ENCODE peak calls at places on chromosomes 1 and 21, in four cellular contexts. G is CD4-positive, alpha-beta T cell; H is right atrium auricular region; X is IMR-90. Q is an unnamed sample.

GRCh38 chr1:67880056-67880601 is 46.9 kb upstream of the GNG12 start:
- DNase-seq in G (no peak), X (peak), H (no peak), Q (no peak)

GRCh38 chr1:145871994-145872411 is 13.1 kb upstream of the PIAS3 start:
- DNase-seq in G (peak), H (no peak), X (peak), Q (no peak)

GRCh38 chr1:8910914-8911313 is 32.4 kb upstream of the ENO1 start:
- DNase-seq in X (peak), H (no peak), G (no peak), Q (no peak)

GRCh38 chr21:35025206-35026152 is 23.6 kb downstream of the RUNX1 start:
- DNase-seq in H (no peak), X (no peak), G (no peak), Q (no peak)

GRCh38 chr21:45126085-45126687 is 51.8 kb downstream of the ADARB1 start:
- DNase-seq in H (no peak), X (no peak), G (no peak), Q (no peak)

GRCh38 chr21:44956356-44957046 is 16.7 kb downstream of the SLX9 start:
- DNase-seq in X (no peak), G (no peak), H (no peak), Q (no peak)

GRCh38 chr1:15808955-15809354 is 1.5 kb upstream of the UQCRHL start:
- DNase-seq in H (no peak), G (no peak), X (no peak), Q (no peak)

GRCh38 chr1:159987186-159987585 is 33.1 kb upstream of the SLAMF9 start:
- DNase-seq in H (no peak), X (no peak), G (no peak), Q (no peak)

GRCh38 chr21:41169701-41170100 is 1.7 kb downstream of the BACE2 start:
- DNase-seq in H (no peak), X (no peak), G (no peak), Q (no peak)

GRCh38 chr1:192530254-192530653 is 45.3 kb upstream of the RGS1 start:
- DNase-seq in G (no peak), X (peak), H (no peak), Q (no peak)

GRCh38 chr1:151540021-151540981 is at the start of gene TUFT1:
- DNase-seq in G (peak), X (peak), H (peak), Q (peak)

GRCh38 chr1:5911157-5911556 is 81.1 kb downstream of the NPHP4 start:
- DNase-seq in X (no peak), H (no peak), G (no peak), Q (no peak)

GRCh38 chr21:36902793-36903192 is 63.7 kb downstream of the HLCS start:
- DNase-seq in H (peak), X (peak), G (no peak), Q (no peak)

GRCh38 chr1:100643430-100644196 is 75.9 kb upstream of the VCAM1 start:
- DNase-seq in G (no peak), H (no peak), X (peak), Q (no peak)

GRCh38 chr1:41714613-41715389 is 203.9 kb downstream of the HIVEP3 start:
- DNase-seq in H (no peak), X (no peak), G (no peak), Q (no peak)

GRCh38 chr1:19582318-19582717 is 61.8 kb upstream of the NBL1 start:
- DNase-seq in H (no peak), G (peak), X (no peak), Q (no peak)

GRCh38 chr1:171142081-171142450 is 43.0 kb upstream of the FMO2 start:
- DNase-seq in G (no peak), H (peak), X (peak), Q (peak)

GRCh38 chr1:77866296-77866695 is 22.1 kb upstream of the NEXN start:
- DNase-seq in G (no peak), H (no peak), X (no peak), Q (no peak)

GRCh38 chr1:218524526-218524925 is 179.4 kb downstream of the TGFB2 start:
- DNase-seq in G (no peak), X (peak), H (no peak), Q (no peak)

GRCh38 chr1:159141584-159142518 is 29.6 kb upstream of the CADM3 start:
- DNase-seq in H (no peak), X (peak), G (no peak), Q (no peak)

GRCh38 chr1:45340816-45341215 is 576 bp upstream of the MUTYH start:
- DNase-seq in X (no peak), G (no peak), H (no peak), Q (no peak)

GRCh38 chr1:238991730-238992490 is 394.5 kb upstream of the CHRM3 start:
- DNase-seq in X (no peak), G (no peak), H (no peak), Q (no peak)

GRCh38 chr1:88640060-88640459 is 44.0 kb upstream of the PKN2 start:
- DNase-seq in X (no peak), G (no peak), H (no peak), Q (no peak)

GRCh38 chr1:199226163-199226562 is 587.3 kb downstream of the PTPRC start:
- DNase-seq in X (peak), H (no peak), G (no peak), Q (no peak)

GRCh38 chr1:44707959-44708831 is 22.8 kb downstream of the RNU5D-1 start:
- DNase-seq in H (no peak), X (peak), G (no peak), Q (no peak)

GRCh38 chr1:98794196-98794886 is 132.8 kb downstream of the SNX7 start:
- DNase-seq in H (no peak), G (peak), X (peak), Q (peak)

GRCh38 chr21:46055863-46056281 is 42.0 kb upstream of the COL6A2 start:
- DNase-seq in X (peak), H (peak), G (no peak), Q (no peak)

GRCh38 chr1:43856188-43856587 is 77.4 kb upstream of the ARTN start:
- DNase-seq in X (no peak), G (no peak), H (no peak), Q (no peak)

GRCh38 chr1:92961896-92962752 is 862 bp upstream of the DIPK1A start:
- DNase-seq in H (no peak), X (peak), G (peak), Q (no peak)

GRCh38 chr1:70140894-70141293 is 64.5 kb downstream of the LRRC40 start:
- DNase-seq in X (peak), H (no peak), G (no peak), Q (no peak)

GRCh38 chr21:42310411-42311001 is 4.7 kb downstream of the TFF3 start:
- DNase-seq in G (no peak), H (no peak), X (no peak), Q (no peak)

GRCh38 chr1:159199901-159200300 is 4.8 kb upstream of the ACKR1 start:
- DNase-seq in X (no peak), G (no peak), H (no peak), Q (no peak)

DNA sequence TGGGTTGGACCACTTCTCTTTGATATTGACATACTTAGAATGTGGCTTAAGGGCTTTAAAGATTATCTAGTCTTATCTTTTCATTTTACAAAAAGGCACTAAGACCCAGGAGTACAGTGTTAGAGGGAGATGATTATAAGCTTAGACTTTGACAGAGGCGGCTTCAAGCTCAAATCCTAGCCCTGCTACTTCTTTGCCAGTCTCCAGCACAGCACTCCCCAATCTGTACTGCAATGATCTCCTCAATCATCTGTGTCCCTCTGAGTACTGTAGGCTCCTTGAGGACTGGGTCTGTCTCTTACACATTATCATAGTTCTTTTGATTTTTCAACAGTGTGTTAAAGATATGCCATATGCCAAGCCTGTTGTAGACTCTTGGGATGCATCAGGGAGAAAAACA is 103.7 kb upstream of the TSPAN2 start:
- DNase-seq in X (no peak), H (no peak), G (no peak), Q (no peak)
- H3K27ac ChIP-seq in X (no peak), H (no peak), G (no peak), Q (no peak)

GRCh38 chr1:27527857-27528700 is 38.1 kb upstream of the WASF2 start:
- DNase-seq in X (no peak), G (peak), H (no peak), Q (no peak)
- TF ChIP-seq CTCF in X (no peak), G (no peak), H (no peak), Q (no peak)

DNA sequence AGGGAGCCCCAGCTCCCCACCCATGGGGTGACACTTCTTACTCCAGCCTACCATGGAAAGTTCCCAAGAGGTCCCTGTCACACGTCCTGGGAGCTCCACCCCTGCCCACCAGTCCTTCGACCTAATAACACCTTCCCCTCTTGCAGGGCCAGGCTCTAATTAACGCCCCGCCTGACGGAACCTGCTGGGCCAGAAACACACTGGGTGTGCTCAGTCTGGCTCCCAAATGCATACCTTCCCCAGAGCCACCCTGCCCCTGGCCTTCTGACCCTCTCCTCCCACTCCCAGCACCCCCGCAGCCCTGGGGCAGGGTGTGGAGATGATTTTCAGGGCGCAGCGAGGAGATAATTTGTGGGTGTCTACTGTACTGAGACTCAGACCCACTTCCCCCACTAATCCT is 20.6 kb downstream of the PGLYRP3 start:
- DNase-seq in X (no peak), G (no peak), H (peak), Q (no peak)
- H3K27ac ChIP-seq in X (no peak), G (no peak), H (no peak), Q (no peak)

GRCh38 chr1:165281207-165281901 is 75.2 kb downstream of the LMX1A start:
- DNase-seq in H (no peak), G (no peak), X (no peak), Q (no peak)
- TF ChIP-seq CTCF in H (no peak), G (no peak), X (no peak), Q (no peak)

DNA sequence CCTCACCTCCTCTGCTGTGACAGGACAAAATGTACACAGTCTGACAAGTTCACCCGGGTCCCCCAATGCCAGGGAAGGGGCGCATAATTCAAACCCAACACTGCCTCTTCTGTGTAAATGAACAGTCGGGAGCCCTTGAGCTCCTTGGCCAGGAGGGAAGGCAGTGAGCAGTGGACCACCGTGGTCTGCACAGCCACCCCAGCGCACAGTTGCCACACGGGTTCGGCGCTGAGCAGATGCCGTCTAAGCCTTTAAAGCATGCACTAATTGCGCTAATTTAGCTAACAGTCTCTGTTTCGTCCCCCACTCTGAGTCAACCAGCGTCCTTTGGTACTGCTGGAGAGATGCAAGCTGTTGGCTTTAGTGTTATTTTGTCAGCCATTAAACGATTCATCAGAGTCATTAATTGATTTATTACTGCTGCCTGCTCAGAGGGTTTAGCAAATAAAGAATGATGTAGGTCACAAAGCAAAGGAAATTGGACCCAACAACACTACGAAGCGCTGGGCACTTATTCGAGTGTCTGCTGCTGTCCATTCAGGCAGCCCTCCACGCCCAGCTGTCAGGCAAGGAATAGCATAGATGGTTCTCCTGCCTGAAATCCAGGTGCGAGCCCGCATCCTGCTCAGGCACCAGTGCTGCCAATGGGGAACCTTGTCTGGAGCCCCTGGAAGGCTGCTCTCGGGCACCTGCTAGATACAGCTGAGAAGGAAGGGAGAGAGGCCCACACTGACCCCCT is 91.5 kb downstream of the MRPL37 start:
- DNase-seq in H (no peak), G (no peak), X (no peak), Q (no peak)
- H3K27ac ChIP-seq in H (peak), G (no peak), X (no peak), Q (no peak)

GRCh38 chr1:208737922-208738321 is 493.7 kb upstream of the PLXNA2 start:
- DNase-seq in G (no peak), H (no peak), X (no peak), Q (no peak)
- TF ChIP-seq CTCF in G (no peak), H (no peak), X (no peak), Q (no peak)

GRCh38 chr1:169794530-169795416 is at the start of gene METTL18:
- DNase-seq in G (peak), X (peak), H (peak), Q (peak)
- H3K27ac ChIP-seq in G (peak), X (peak), H (peak), Q (peak)

DNA sequence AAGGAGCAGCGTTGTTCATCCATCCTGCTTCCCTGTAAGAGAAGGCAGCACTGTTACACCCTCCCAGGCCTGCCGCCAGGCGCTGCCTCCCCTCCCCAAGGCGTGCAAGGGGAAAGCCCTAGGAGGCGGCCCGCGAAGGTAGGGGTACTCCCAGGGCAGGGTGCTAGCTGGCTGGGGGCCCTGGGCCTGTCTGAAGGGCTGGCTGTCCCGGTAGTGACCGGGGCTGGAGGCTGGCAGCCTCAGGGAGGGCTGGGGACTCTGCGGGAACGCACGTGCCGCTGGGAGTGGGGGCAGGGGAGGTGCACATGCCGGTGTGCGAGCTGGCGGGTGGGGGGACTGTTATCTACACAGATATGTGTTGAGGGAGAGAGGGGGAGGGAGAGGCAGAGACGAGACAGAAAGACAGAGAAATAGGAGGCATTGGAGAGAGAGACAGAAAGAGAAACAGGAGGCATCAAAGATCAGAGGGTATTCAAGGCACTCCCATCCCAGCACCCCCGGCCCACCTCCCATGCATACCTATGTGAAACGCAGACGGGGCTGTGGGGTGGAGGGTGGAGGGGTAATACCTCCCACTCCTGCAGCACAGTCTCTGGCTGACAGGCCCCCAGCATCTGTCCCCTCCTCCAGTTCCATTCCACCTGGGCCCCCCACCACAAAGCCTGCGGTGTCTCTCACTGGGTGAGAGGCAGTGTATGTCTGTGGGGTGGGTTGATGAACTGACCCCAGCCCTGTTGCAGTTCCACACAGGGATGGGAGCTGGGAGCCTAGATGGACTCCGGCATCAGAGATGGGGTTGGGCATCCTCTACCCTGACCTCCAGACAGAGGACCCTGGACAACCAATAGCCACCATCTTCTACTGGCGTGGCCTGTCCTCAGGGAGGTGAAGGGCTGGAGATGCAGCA is 49.9 kb downstream of the RAP1GAP start:
- DNase-seq in X (no peak), H (no peak), G (no peak), Q (no peak)
- TF ChIP-seq CTCF in X (no peak), H (no peak), G (no peak), Q (no peak)

GRCh38 chr1:17045623-17046022 is 8.2 kb downstream of the SDHB start:
- DNase-seq in X (no peak), G (no peak), H (no peak), Q (no peak)
- H3K27ac ChIP-seq in X (no peak), G (no peak), H (peak), Q (no peak)

Q was measured in AG04450.